ENCODE peak calls at places on chromosomes 7 and 10, in five cellular contexts. One of them, this sample, is unnamed.

GRCh38 chr7:768881-769504 is 41.9 kb upstream of the PRKAR1B start:
- DNase-seq in transverse colon: no peak
- DNase-seq in IMR-90: no peak
- DNase-seq in GM12878: no peak
- DNase-seq in HCT116: no peak
- DNase-seq in this sample: peak; percentile 80

GRCh38 chr10:122142652-122143237 is 128.4 kb upstream of the BTBD16 start:
- DNase-seq in transverse colon: no peak
- DNase-seq in IMR-90: no peak
- DNase-seq in GM12878: no peak
- DNase-seq in HCT116: no peak
- DNase-seq in this sample: peak; percentile 55

GRCh38 chr7:101902680-101903504 is 85.5 kb downstream of the CUX1 start:
- DNase-seq in transverse colon: no peak
- DNase-seq in IMR-90: no peak
- DNase-seq in GM12878: no peak
- DNase-seq in HCT116: no peak
- DNase-seq in this sample: no peak

GRCh38 chr10:81179324-81179723 is 641.6 kb downstream of the SH2D4B start:
- DNase-seq in transverse colon: no peak
- DNase-seq in IMR-90: no peak
- DNase-seq in GM12878: no peak
- DNase-seq in HCT116: no peak
- DNase-seq in this sample: no peak

GRCh38 chr7:99368750-99369389 is 5.7 kb upstream of the ARPC1B start:
- DNase-seq in transverse colon: no peak
- DNase-seq in IMR-90: no peak
- DNase-seq in GM12878: no peak
- DNase-seq in HCT116: no peak
- DNase-seq in this sample: no peak

GRCh38 chr7:17497549-17498193 is 199.2 kb downstream of the AHR start:
- DNase-seq in transverse colon: no peak
- DNase-seq in IMR-90: no peak
- DNase-seq in GM12878: no peak
- DNase-seq in HCT116: no peak
- DNase-seq in this sample: no peak

GRCh38 chr10:71040890-71041590 is 152.7 kb upstream of the PCBD1 start:
- DNase-seq in transverse colon: no peak
- DNase-seq in IMR-90: no peak
- DNase-seq in GM12878: no peak
- DNase-seq in HCT116: no peak
- DNase-seq in this sample: no peak

GRCh38 chr10:129758591-129759021 is 205.5 kb downstream of the EBF3 start:
- DNase-seq in transverse colon: no peak
- DNase-seq in IMR-90: no peak
- DNase-seq in GM12878: no peak
- DNase-seq in HCT116: no peak
- DNase-seq in this sample: peak; percentile 6

GRCh38 chr10:71968553-71969474 is 4.6 kb downstream of the CHST3 start:
- DNase-seq in transverse colon: no peak
- DNase-seq in IMR-90: peak; percentile 35
- DNase-seq in GM12878: no peak
- DNase-seq in HCT116: no peak
- DNase-seq in this sample: no peak

GRCh38 chr10:124697837-124698559 is 46.2 kb downstream of the FAM53B start:
- DNase-seq in transverse colon: no peak
- DNase-seq in IMR-90: peak; percentile 51
- DNase-seq in GM12878: no peak
- DNase-seq in HCT116: no peak
- DNase-seq in this sample: no peak

GRCh38 chr10:6494934-6495592 is 85.0 kb downstream of the PRKCQ start:
- DNase-seq in transverse colon: no peak
- DNase-seq in IMR-90: no peak
- DNase-seq in GM12878: no peak
- DNase-seq in HCT116: no peak
- DNase-seq in this sample: no peak

GRCh38 chr7:117021960-117022359 is 68.7 kb downstream of the ST7 start:
- DNase-seq in transverse colon: no peak
- DNase-seq in IMR-90: no peak
- DNase-seq in GM12878: no peak
- DNase-seq in HCT116: no peak
- DNase-seq in this sample: no peak

GRCh38 chr10:117370205-117370604 is 5.0 kb downstream of the PDZD8 start:
- DNase-seq in transverse colon: no peak
- DNase-seq in IMR-90: peak; percentile 66
- DNase-seq in GM12878: no peak
- DNase-seq in HCT116: no peak
- DNase-seq in this sample: no peak

GRCh38 chr7:86012955-86013354 is 630.8 kb upstream of the GRM3 start:
- DNase-seq in transverse colon: no peak
- DNase-seq in IMR-90: no peak
- DNase-seq in GM12878: no peak
- DNase-seq in HCT116: no peak
- DNase-seq in this sample: no peak

GRCh38 chr7:115827305-115828045 is 203.1 kb downstream of the TFEC start:
- DNase-seq in transverse colon: no peak
- DNase-seq in IMR-90: no peak
- DNase-seq in GM12878: no peak
- DNase-seq in HCT116: no peak
- DNase-seq in this sample: no peak

GRCh38 chr7:24318326-24318725 is 34.3 kb downstream of the NPY start:
- DNase-seq in transverse colon: no peak
- DNase-seq in IMR-90: no peak
- DNase-seq in GM12878: no peak
- DNase-seq in HCT116: peak; percentile 15
- DNase-seq in this sample: no peak

GRCh38 chr7:16993543-16993942 is 111.8 kb upstream of the AGR3 start:
- DNase-seq in transverse colon: no peak
- DNase-seq in IMR-90: no peak
- DNase-seq in GM12878: no peak
- DNase-seq in HCT116: no peak
- DNase-seq in this sample: peak; percentile 38

GRCh38 chr7:27110977-27111752 is 8.7 kb upstream of the HOXA2 start:
- DNase-seq in transverse colon: no peak
- DNase-seq in IMR-90: peak; percentile 92
- DNase-seq in GM12878: no peak
- DNase-seq in HCT116: no peak
- DNase-seq in this sample: no peak

GRCh38 chr10:79256264-79256806 is 90.9 kb upstream of the PPIF start:
- DNase-seq in transverse colon: no peak
- DNase-seq in IMR-90: no peak
- DNase-seq in GM12878: no peak
- DNase-seq in HCT116: no peak
- DNase-seq in this sample: no peak
- TF ChIP-seq POLR2A in transverse colon: no peak
- TF ChIP-seq POLR2A in IMR-90: no peak
- TF ChIP-seq POLR2A in GM12878: no peak
- TF ChIP-seq POLR2A in HCT116: no peak
- TF ChIP-seq POLR2A in this sample: no peak

DNA sequence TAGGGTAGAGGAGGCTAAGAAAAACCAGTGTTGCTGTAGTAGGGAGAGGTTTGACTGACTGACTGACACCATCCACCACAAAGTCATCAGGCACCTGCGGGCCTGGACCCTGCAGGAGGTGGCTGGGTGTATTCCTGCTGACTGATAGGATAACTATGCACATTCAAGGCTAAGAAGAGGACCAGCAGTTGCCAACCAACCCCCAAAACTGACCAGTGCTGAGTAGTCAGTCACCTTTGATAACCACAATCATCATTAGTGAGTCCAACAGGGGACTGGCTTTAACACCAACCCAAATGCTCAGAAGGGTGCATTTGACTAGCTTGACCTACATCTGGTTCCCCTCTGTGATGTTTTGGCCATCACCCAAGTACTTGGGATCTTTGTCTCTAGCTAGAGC is 30.5 kb downstream of the PLXNA4 start:
- DNase-seq in transverse colon: no peak
- DNase-seq in IMR-90: no peak
- DNase-seq in GM12878: no peak
- DNase-seq in HCT116: no peak
- DNase-seq in this sample: no peak
- TF ChIP-seq POLR2A in transverse colon: no peak
- TF ChIP-seq POLR2A in IMR-90: no peak
- TF ChIP-seq POLR2A in GM12878: no peak
- TF ChIP-seq POLR2A in HCT116: no peak
- TF ChIP-seq POLR2A in this sample: no peak

GRCh38 chr7:32958046-32959025 is 1.1 kb downstream of the FKBP9 start:
- DNase-seq in transverse colon: peak; percentile 57
- DNase-seq in IMR-90: peak; percentile 59
- DNase-seq in GM12878: no peak
- DNase-seq in HCT116: no peak
- DNase-seq in this sample: peak; percentile 33

GRCh38 chr7:32952876-32953275 is 4.4 kb upstream of the FKBP9 start:
- DNase-seq in transverse colon: no peak
- DNase-seq in IMR-90: no peak
- DNase-seq in GM12878: no peak
- DNase-seq in HCT116: no peak
- DNase-seq in this sample: no peak

GRCh38 chr7:32957326-32958045 is at the start of gene FKBP9:
- DNase-seq in transverse colon: peak; percentile 94
- DNase-seq in IMR-90: peak; percentile 79
- DNase-seq in GM12878: no peak
- DNase-seq in HCT116: no peak
- DNase-seq in this sample: peak; percentile 86
- TF ChIP-seq POLR2A in transverse colon: peak; percentile 70
- TF ChIP-seq POLR2A in IMR-90: peak; percentile 38
- TF ChIP-seq POLR2A in GM12878: peak; percentile 46
- TF ChIP-seq POLR2A in HCT116: peak; percentile 70
- TF ChIP-seq POLR2A in this sample: no peak

GRCh38 chr7:100835903-100836811 is 8.8 kb upstream of the EPHB4 start:
- DNase-seq in transverse colon: peak; percentile 78
- DNase-seq in IMR-90: no peak
- DNase-seq in GM12878: no peak
- DNase-seq in HCT116: no peak
- DNase-seq in this sample: no peak

GRCh38 chr7:100839361-100839760 is 12.0 kb upstream of the EPHB4 start:
- DNase-seq in transverse colon: no peak
- DNase-seq in IMR-90: no peak
- DNase-seq in GM12878: no peak
- DNase-seq in HCT116: no peak
- DNase-seq in this sample: no peak

GRCh38 chr7:100836812-100837098 is 9.4 kb upstream of the EPHB4 start:
- DNase-seq in transverse colon: no peak
- DNase-seq in IMR-90: no peak
- DNase-seq in GM12878: no peak
- DNase-seq in HCT116: no peak
- DNase-seq in this sample: no peak

GRCh38 chr7:100840470-100841100 is 11.9 kb upstream of the SLC12A9 start:
- DNase-seq in transverse colon: no peak
- DNase-seq in IMR-90: no peak
- DNase-seq in GM12878: no peak
- DNase-seq in HCT116: no peak
- DNase-seq in this sample: no peak

GRCh38 chr7:100837099-100837836 is 9.9 kb upstream of the EPHB4 start:
- DNase-seq in transverse colon: peak; percentile 92
- DNase-seq in IMR-90: peak; percentile 90
- DNase-seq in GM12878: peak; percentile 31
- DNase-seq in HCT116: peak; percentile 82
- DNase-seq in this sample: peak; percentile 93
- TF ChIP-seq POLR2A in transverse colon: peak; percentile 56
- TF ChIP-seq POLR2A in IMR-90: no peak
- TF ChIP-seq POLR2A in GM12878: peak; percentile 47
- TF ChIP-seq POLR2A in HCT116: peak; percentile 52
- TF ChIP-seq POLR2A in this sample: no peak

GRCh38 chr7:149874644-149875028 is 867 bp downstream of the ATP6V0E2 start:
- DNase-seq in transverse colon: no peak
- DNase-seq in IMR-90: no peak
- DNase-seq in GM12878: no peak
- DNase-seq in HCT116: no peak
- DNase-seq in this sample: peak; percentile 10

GRCh38 chr7:149872419-149873073 is 1.2 kb upstream of the ATP6V0E2 start:
- DNase-seq in transverse colon: peak; percentile 77
- DNase-seq in IMR-90: peak; percentile 81
- DNase-seq in GM12878: no peak
- DNase-seq in HCT116: no peak
- DNase-seq in this sample: peak; percentile 89

GRCh38 chr7:149875396-149875795 is 1.6 kb downstream of the ATP6V0E2 start:
- DNase-seq in transverse colon: no peak
- DNase-seq in IMR-90: no peak
- DNase-seq in GM12878: no peak
- DNase-seq in HCT116: no peak
- DNase-seq in this sample: peak; percentile 12

GRCh38 chr7:149873074-149873967 is 448 bp upstream of the ATP6V0E2 start:
- DNase-seq in transverse colon: peak; percentile 96
- DNase-seq in IMR-90: peak; percentile 89
- DNase-seq in GM12878: peak; percentile 73
- DNase-seq in HCT116: peak; percentile 78
- DNase-seq in this sample: peak; percentile 98

GRCh38 chr7:149873968-149874643 is at the start of gene ATP6V0E2:
- DNase-seq in transverse colon: no peak
- DNase-seq in IMR-90: no peak
- DNase-seq in GM12878: no peak
- DNase-seq in HCT116: no peak
- DNase-seq in this sample: no peak
- TF ChIP-seq POLR2A in transverse colon: no peak
- TF ChIP-seq POLR2A in IMR-90: no peak
- TF ChIP-seq POLR2A in GM12878: peak; percentile 71
- TF ChIP-seq POLR2A in HCT116: peak; percentile 17
- TF ChIP-seq POLR2A in this sample: no peak

DNA sequence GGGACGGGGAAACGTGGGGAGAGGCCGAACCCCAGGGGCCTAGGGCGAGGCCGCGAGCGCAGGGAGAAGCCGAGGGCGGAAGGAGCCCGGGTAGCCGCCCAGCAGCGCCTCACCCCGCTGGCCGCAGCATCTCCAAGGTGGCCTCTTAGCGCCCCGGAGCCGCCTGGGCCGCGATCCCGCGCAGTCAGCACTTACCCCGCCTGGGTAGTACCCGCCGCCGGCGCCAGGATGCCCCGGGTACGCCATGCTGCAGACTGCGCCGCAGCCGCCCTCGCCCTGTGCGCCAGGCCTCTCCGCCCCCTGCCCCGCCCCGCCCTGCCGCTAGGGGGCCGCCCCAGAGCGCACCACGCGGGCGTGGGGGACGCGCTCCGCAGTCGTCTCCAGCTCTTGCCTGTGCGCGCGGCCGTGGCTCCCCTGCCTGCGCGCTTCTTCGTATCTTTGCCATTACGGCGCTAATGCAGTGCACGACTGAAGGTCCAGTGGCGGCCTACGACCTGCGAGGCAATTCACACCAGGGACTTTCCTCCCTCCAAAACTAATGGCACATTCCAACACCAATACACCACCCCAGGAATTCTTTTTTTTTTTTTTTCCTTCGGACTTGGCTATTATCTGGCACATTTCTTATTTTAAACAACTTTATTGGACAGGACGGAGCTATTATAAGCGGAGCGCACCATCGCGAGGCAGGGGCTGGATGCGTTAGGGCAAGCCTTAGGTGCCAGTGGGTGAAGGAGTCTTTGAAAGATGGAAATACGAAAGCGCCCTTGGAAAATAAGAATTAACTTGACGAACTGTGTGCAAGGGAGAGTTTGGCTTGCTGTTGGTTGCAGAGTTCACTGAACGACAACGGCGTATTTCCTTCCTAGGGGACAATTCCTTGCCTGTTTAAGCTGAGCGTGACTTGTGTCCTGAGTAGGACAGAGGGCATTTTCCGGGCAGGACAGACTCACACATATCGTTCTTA is at the start of gene SRI:
- DNase-seq in transverse colon: peak; percentile 91
- DNase-seq in IMR-90: peak; percentile 72
- DNase-seq in GM12878: peak; percentile 40
- DNase-seq in HCT116: peak; percentile 61
- DNase-seq in this sample: peak; percentile 87
- TF ChIP-seq POLR2A in transverse colon: peak; percentile 69
- TF ChIP-seq POLR2A in IMR-90: peak; percentile 49
- TF ChIP-seq POLR2A in GM12878: peak; percentile 95
- TF ChIP-seq POLR2A in HCT116: peak; percentile 62
- TF ChIP-seq POLR2A in this sample: no peak

GRCh38 chr7:121872831-121873764 is at the start of gene PTPRZ1:
- DNase-seq in transverse colon: no peak
- DNase-seq in IMR-90: peak; percentile 2
- DNase-seq in GM12878: no peak
- DNase-seq in HCT116: no peak
- DNase-seq in this sample: peak; percentile 46
- TF ChIP-seq POLR2A in transverse colon: no peak
- TF ChIP-seq POLR2A in IMR-90: no peak
- TF ChIP-seq POLR2A in GM12878: no peak
- TF ChIP-seq POLR2A in HCT116: no peak
- TF ChIP-seq POLR2A in this sample: no peak